ENCODE peak calls at places on chromosomes 11 and 22, in seven cellular contexts. D, X, I, P, E, G and O are unnamed samples.

GRCh38 chr11:125931116-125931515 is 14.7 kb upstream of the VSIG10L2 start:
- DNase-seq in E (no peak), X (no peak), D (no peak), G (no peak), I (no peak), P (no peak), O (no peak)

GRCh38 chr11:102568851-102569250 is 38.3 kb upstream of the MMP7 start:
- DNase-seq in D (no peak), G (no peak), I (no peak), P (no peak), X (no peak), E (no peak), O (no peak)

GRCh38 chr11:44958165-44958564 is 7.5 kb upstream of the TP53I11 start:
- DNase-seq in E (no peak), P (peak), I (no peak), X (no peak), G (no peak), D (no peak), O (no peak)

GRCh38 chr22:32226236-32227119 is 21.6 kb upstream of the RFPL2 start:
- DNase-seq in X (no peak), I (no peak), E (no peak), G (no peak), P (no peak), D (no peak), O (no peak)

GRCh38 chr11:14669958-14670357 is 26.4 kb downstream of the PDE3B start:
- DNase-seq in X (no peak), D (no peak), P (no peak), I (peak), E (no peak), G (no peak), O (no peak)

GRCh38 chr11:86676533-86677154 is 4.2 kb upstream of the ME3 start:
- DNase-seq in I (peak), P (no peak), G (no peak), X (no peak), E (no peak), D (no peak), O (no peak)

GRCh38 chr11:117045196-117045595 is 53.0 kb downstream of the SIK3 start:
- DNase-seq in D (no peak), G (no peak), I (no peak), X (no peak), E (no peak), P (no peak), O (peak)

GRCh38 chr22:25359601-25360261 is 140.3 kb downstream of the CRYBB2 start:
- DNase-seq in E (no peak), P (peak), X (no peak), D (peak), G (peak), I (no peak), O (peak)

GRCh38 chr11:71913716-71914115 is 14.7 kb downstream of the XNDC1N start:
- DNase-seq in X (no peak), D (no peak), E (no peak), G (no peak), P (no peak), I (no peak), O (no peak)

GRCh38 chr22:30445438-30445936 is 19.9 kb downstream of the MTFP1 start:
- DNase-seq in E (no peak), I (peak), G (no peak), P (no peak), D (no peak), X (no peak), O (no peak)

GRCh38 chr11:33545941-33546340 is 154.7 kb downstream of the C11orf91 start:
- DNase-seq in G (no peak), E (no peak), D (no peak), X (no peak), I (no peak), P (no peak), O (no peak)

DNA sequence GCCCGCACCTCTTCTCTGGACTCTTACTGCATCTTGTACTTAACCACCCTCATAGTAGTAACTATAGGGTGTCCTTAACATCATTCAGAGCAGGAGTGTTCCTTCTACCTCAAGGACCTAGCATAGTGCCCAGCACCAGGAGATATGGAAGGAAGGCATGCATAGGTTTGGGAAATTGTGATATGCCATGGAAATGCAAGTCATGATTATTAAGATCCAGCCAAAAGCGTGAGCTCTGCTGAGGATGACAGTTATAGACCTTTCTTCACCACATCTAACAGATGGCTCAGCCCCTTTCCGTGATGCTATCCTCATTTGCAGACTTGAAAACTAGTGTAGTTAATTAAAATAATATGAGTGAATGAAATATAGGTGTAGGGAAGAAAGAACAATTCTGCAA is 746.1 kb downstream of the NTM start:
- DNase-seq in E (no peak), G (no peak), X (no peak), D (no peak), P (no peak), I (no peak), O (no peak)
- H3K27ac ChIP-seq in E (no peak), G (no peak), X (no peak), D (no peak), P (no peak), I (no peak), O (no peak)

GRCh38 chr11:48043111-48043997 is 63.0 kb downstream of the PTPRJ start:
- DNase-seq in E (no peak), P (peak), D (no peak), X (no peak), G (peak), I (no peak), O (no peak)
- TF ChIP-seq POLR2A in E (no peak), P (no peak), D (no peak), X (no peak), G (no peak), I (no peak), O (no peak)

DNA sequence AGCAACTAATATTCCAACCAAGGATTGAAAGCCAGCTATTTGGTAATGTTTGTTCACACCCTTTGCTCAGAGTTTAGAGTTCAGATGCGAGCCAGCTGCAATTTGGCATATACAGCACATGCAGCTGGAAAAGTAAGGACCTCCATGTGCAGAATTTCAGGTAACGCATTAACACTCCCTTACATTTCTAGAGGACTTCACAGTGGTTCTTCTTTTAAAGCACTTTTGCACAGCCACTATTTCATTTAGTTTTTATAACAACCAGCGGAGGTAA is 3.4 kb downstream of the POU2AF3 start:
- DNase-seq in I (no peak), P (no peak), E (no peak), D (no peak), G (no peak), X (no peak), O (no peak)
- H3K27ac ChIP-seq in I (no peak), P (no peak), E (no peak), D (no peak), G (no peak), X (peak), O (no peak)

DNA sequence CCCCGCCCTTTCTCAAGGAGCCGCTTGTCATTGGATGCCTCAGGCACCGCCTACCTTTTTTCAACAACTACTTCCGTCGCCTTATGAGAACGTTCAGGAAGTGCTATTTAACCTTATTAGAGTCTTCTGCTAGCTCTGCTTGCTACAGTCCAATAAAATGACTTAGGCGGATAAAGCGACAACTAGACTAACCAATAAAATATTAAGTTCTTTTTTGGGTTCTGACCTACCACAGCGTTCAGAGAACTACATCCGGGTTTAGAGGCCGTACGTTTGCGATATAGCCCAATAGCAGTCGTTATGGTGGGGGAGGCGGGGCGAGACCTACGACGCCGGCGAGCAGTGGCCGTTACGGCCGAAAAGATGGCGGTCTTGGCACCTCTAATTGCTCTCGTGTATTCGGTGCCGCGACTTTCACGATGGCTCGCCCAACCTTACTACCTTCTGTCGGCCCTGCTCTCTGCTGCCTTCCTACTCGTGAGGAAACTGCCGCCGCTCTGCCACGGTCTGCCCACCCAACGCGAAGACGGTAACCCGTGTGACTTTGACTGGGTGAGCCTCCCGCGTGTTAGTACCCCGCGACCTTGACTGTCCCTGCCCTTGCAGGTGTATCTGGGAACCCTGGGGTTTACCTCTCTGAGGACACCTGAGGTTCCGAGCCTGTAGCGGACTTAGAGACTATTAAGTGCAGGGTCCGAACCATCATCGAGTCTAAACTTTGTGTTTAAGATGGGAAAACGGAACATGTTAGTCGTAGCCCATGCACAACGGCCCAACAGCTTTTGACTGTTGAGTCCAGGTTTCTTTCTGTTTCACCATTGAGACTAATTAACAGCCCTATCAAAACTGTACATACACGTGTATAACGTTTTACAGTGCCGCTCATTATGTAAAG is at the start of gene TMX2:
- DNase-seq in D (peak), P (peak), E (peak), G (peak), X (peak), I (peak), O (peak)
- TF ChIP-seq POLR2A in D (no peak), P (peak), E (peak), G (no peak), X (no peak), I (peak), O (peak)

GRCh38 chr11:774873-775592 is 2.3 kb downstream of the GATD1 start:
- DNase-seq in P (no peak), G (peak), I (no peak), D (peak), X (no peak), E (no peak), O (no peak)
- H3K27ac ChIP-seq in P (no peak), G (no peak), I (no peak), D (no peak), X (no peak), E (no peak), O (no peak)

GRCh38 chr11:65859134-65859811 is 960 bp upstream of the MUS81 start:
- DNase-seq in P (peak), E (peak), G (peak), X (peak), I (peak), D (peak), O (peak)

GRCh38 chr11:65860278-65861164 is at the start of gene MUS81:
- DNase-seq in I (peak), D (peak), X (peak), E (peak), G (peak), P (peak), O (peak)

GRCh38 chr11:65858354-65859133 is 564 bp upstream of the CFL1 start:
- DNase-seq in G (peak), X (no peak), E (no peak), I (no peak), P (no peak), D (no peak), O (no peak)

GRCh38 chr11:65861165-65861505 is 902 bp downstream of the MUS81 start:
- DNase-seq in E (no peak), I (no peak), X (no peak), D (peak), P (peak), G (no peak), O (no peak)

DNA sequence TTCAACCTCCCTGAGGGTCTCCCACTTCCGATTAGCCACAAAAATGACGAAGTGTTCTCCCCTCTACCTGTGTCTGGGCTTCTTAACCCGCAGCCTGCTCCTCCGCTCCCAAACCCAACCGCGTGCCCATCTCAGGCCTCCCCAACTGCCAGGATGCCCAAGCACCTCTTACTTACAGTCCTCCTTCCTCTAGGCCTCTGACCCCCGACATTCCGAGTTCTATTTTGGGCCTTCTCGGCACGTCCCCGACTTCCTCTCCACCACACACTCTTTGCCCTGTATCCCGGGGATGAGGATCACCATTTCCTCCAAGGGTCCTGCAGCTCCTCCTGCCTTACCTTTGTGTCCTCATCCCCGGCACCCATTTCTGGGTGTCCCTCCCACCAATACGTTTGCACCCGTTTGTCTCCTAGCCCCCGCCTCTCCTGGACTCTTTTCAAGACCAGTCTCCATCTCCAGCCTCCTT is 388 bp upstream of the MUS81 start:
- DNase-seq in E (no peak), X (no peak), D (peak), G (peak), P (peak), I (no peak), O (no peak)
- TF ChIP-seq POLR2A in E (no peak), X (no peak), D (no peak), G (no peak), P (no peak), I (no peak), O (no peak)

GRCh38 chr22:36411589-36412258 is 24.0 kb upstream of the MYH9 start:
- DNase-seq in X (no peak), P (peak), E (peak), D (no peak), I (peak), G (no peak), O (no peak)
- H3K27ac ChIP-seq in X (peak), P (no peak), E (no peak), D (no peak), I (peak), G (no peak), O (peak)